ENCODE peak calls at places on chromosomes 7 and 10, in seven cellular contexts. One of them, this sample, is unnamed.

GRCh38 chr7:158394936-158395335 is 192.7 kb downstream of the PTPRN2 start:
- DNase-seq in uterus: no peak
- DNase-seq in GM12878: no peak
- DNase-seq in body of pancreas: peak; percentile 50
- DNase-seq in stomach: peak; percentile 58
- DNase-seq in ovary: no peak
- DNase-seq in suprapubic skin: no peak
- DNase-seq in this sample: peak; percentile 34

GRCh38 chr10:62632071-62632809 is 172.3 kb upstream of the ADO start:
- DNase-seq in uterus: no peak
- DNase-seq in GM12878: peak; percentile 80
- DNase-seq in body of pancreas: no peak
- DNase-seq in stomach: no peak
- DNase-seq in ovary: no peak
- DNase-seq in suprapubic skin: no peak
- DNase-seq in this sample: peak; percentile 45

GRCh38 chr7:127586346-127586745 is 950 bp upstream of the GCC1 start:
- DNase-seq in uterus: no peak
- DNase-seq in GM12878: no peak
- DNase-seq in body of pancreas: no peak
- DNase-seq in stomach: no peak
- DNase-seq in ovary: no peak
- DNase-seq in suprapubic skin: no peak
- DNase-seq in this sample: no peak

GRCh38 chr10:122466866-122467470 is 5.6 kb downstream of the HTRA1 start:
- DNase-seq in uterus: no peak
- DNase-seq in GM12878: no peak
- DNase-seq in body of pancreas: no peak
- DNase-seq in stomach: no peak
- DNase-seq in ovary: no peak
- DNase-seq in suprapubic skin: no peak
- DNase-seq in this sample: no peak

GRCh38 chr10:107616031-107616430 is 451.5 kb upstream of the SORCS1 start:
- DNase-seq in uterus: no peak
- DNase-seq in GM12878: no peak
- DNase-seq in body of pancreas: no peak
- DNase-seq in stomach: no peak
- DNase-seq in ovary: no peak
- DNase-seq in suprapubic skin: no peak
- DNase-seq in this sample: no peak

GRCh38 chr7:53087274-53087673 is 51.8 kb downstream of the POM121L12 start:
- DNase-seq in uterus: no peak
- DNase-seq in GM12878: no peak
- DNase-seq in body of pancreas: no peak
- DNase-seq in stomach: no peak
- DNase-seq in ovary: no peak
- DNase-seq in suprapubic skin: no peak
- DNase-seq in this sample: no peak

GRCh38 chr10:91434041-91434440 is 23.9 kb downstream of the HECTD2 start:
- DNase-seq in uterus: no peak
- DNase-seq in GM12878: no peak
- DNase-seq in body of pancreas: no peak
- DNase-seq in stomach: no peak
- DNase-seq in ovary: no peak
- DNase-seq in suprapubic skin: no peak
- DNase-seq in this sample: no peak

GRCh38 chr7:1101580-1102431 is 13.9 kb downstream of the GPER1 start:
- DNase-seq in uterus: no peak
- DNase-seq in GM12878: no peak
- DNase-seq in body of pancreas: peak; percentile 43
- DNase-seq in stomach: peak; percentile 75
- DNase-seq in ovary: no peak
- DNase-seq in suprapubic skin: no peak
- DNase-seq in this sample: no peak

GRCh38 chr7:145978769-145979168 is 137.8 kb upstream of the CNTNAP2 start:
- DNase-seq in uterus: no peak
- DNase-seq in GM12878: no peak
- DNase-seq in body of pancreas: peak; percentile 15
- DNase-seq in stomach: no peak
- DNase-seq in ovary: no peak
- DNase-seq in suprapubic skin: no peak
- DNase-seq in this sample: no peak

GRCh38 chr7:91543646-91544045 is 279.4 kb downstream of the FZD1 start:
- DNase-seq in uterus: no peak
- DNase-seq in GM12878: no peak
- DNase-seq in body of pancreas: no peak
- DNase-seq in stomach: no peak
- DNase-seq in ovary: no peak
- DNase-seq in suprapubic skin: no peak
- DNase-seq in this sample: no peak

GRCh38 chr7:138407792-138408191 is 52.3 kb upstream of the TRIM24 start:
- DNase-seq in uterus: no peak
- DNase-seq in GM12878: no peak
- DNase-seq in body of pancreas: no peak
- DNase-seq in stomach: no peak
- DNase-seq in ovary: no peak
- DNase-seq in suprapubic skin: no peak
- DNase-seq in this sample: no peak

GRCh38 chr10:103510791-103511757 is 17.6 kb downstream of the NEURL1 start:
- DNase-seq in uterus: no peak
- DNase-seq in GM12878: no peak
- DNase-seq in body of pancreas: no peak
- DNase-seq in stomach: no peak
- DNase-seq in ovary: no peak
- DNase-seq in suprapubic skin: peak; percentile 72
- DNase-seq in this sample: no peak

GRCh38 chr10:103513383-103514060 is 20.0 kb downstream of the NEURL1 start:
- DNase-seq in uterus: no peak
- DNase-seq in GM12878: no peak
- DNase-seq in body of pancreas: no peak
- DNase-seq in stomach: no peak
- DNase-seq in ovary: no peak
- DNase-seq in suprapubic skin: peak; percentile 58
- DNase-seq in this sample: peak; percentile 36

GRCh38 chr10:103512591-103513382 is 19.3 kb downstream of the NEURL1 start:
- DNase-seq in uterus: no peak
- DNase-seq in GM12878: no peak
- DNase-seq in body of pancreas: peak; percentile 82
- DNase-seq in stomach: peak; percentile 34
- DNase-seq in ovary: no peak
- DNase-seq in suprapubic skin: peak; percentile 59
- DNase-seq in this sample: peak; percentile 39

GRCh38 chr10:103510046-103510685 is 16.7 kb downstream of the NEURL1 start:
- DNase-seq in uterus: no peak
- DNase-seq in GM12878: no peak
- DNase-seq in body of pancreas: no peak
- DNase-seq in stomach: no peak
- DNase-seq in ovary: no peak
- DNase-seq in suprapubic skin: peak; percentile 62
- DNase-seq in this sample: no peak

DNA sequence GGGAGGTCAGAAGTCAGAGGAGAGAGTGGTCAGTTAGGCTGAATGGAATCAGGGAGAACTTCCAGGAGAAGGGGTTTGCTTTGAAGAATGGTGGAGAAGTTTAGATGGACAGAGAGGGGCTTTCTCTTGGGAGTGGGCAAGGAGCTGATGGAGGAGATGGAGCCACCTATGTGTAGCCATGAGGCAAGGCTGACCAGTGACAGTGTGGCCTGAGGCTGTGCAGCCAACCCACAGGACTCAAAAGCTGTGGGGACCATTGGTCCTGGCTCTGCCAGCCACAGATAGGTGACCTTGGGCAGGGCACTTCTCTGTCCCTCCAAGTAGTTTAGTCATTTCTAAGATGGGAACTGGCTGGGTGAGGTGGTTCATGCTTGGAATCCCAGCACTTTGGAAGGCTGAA is 18.7 kb downstream of the NEURL1 start:
- DNase-seq in uterus: no peak
- DNase-seq in GM12878: no peak
- DNase-seq in body of pancreas: no peak
- DNase-seq in stomach: no peak
- DNase-seq in ovary: no peak
- DNase-seq in suprapubic skin: peak; percentile 9
- DNase-seq in this sample: no peak
- H3K4me1 ChIP-seq in uterus: no peaks in the 10 kb centered on the region
- H3K4me1 ChIP-seq in GM12878: peaks cover 10% of the 10 kb centered on the region
- H3K4me1 ChIP-seq in body of pancreas: peaks cover 78% of the 10 kb centered on the region
- H3K4me1 ChIP-seq in stomach: peaks cover 7% of the 10 kb centered on the region
- H3K4me1 ChIP-seq in ovary: peaks cover 10% of the 10 kb centered on the region
- H3K4me1 ChIP-seq in suprapubic skin: no peaks in the 10 kb centered on the region
- H3K4me1 ChIP-seq in this sample: no peaks in the 10 kb centered on the region

DNA sequence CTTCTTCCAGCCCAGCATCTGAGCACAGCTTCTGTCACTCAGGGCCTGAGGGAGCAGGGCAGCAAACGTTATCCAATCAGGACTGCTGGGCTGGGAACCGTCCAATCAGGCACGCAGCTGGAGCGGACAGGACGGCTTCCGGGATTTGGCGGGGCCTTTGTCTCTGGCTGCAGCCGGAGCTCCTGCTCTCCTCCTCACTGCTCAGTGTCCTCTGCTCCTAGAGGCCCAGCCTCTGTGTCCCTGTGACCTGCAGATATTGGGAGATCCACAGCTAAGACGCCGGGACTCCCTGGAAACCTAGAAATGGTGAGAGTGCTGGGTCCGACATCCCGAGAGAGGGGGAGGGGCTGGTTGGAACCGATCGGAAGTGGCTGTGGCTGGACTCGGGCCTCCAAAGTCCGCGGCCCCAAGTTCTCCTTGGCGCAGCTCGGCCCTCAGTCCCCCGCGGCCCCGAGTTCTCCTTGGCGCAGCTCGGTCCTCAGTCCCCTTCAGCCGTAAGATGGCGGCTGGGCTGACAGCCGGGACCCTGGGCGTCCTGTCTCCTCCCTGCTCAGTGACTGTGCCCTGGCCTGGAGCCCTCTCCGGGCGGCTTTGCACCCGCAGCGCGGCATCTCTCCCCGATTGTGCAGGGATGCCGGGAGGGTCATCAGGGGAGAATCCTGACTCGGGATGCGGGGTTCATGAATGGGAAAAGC is at the start of gene ZNF107:
- DNase-seq in uterus: peak; percentile 94
- DNase-seq in GM12878: peak; percentile 89
- DNase-seq in body of pancreas: peak; percentile 86
- DNase-seq in stomach: peak; percentile 88
- DNase-seq in ovary: peak; percentile 90
- DNase-seq in suprapubic skin: peak; percentile 96
- DNase-seq in this sample: peak; percentile 97
- TF ChIP-seq POLR2A in uterus: peak; percentile 37
- TF ChIP-seq POLR2A in GM12878: peak; percentile 90
- TF ChIP-seq POLR2A in body of pancreas: peak; percentile 11
- TF ChIP-seq POLR2A in stomach: no peak
- TF ChIP-seq POLR2A in ovary: no peak
- TF ChIP-seq POLR2A in suprapubic skin: no peak
- TF ChIP-seq POLR2A in this sample: peak; percentile 80

DNA sequence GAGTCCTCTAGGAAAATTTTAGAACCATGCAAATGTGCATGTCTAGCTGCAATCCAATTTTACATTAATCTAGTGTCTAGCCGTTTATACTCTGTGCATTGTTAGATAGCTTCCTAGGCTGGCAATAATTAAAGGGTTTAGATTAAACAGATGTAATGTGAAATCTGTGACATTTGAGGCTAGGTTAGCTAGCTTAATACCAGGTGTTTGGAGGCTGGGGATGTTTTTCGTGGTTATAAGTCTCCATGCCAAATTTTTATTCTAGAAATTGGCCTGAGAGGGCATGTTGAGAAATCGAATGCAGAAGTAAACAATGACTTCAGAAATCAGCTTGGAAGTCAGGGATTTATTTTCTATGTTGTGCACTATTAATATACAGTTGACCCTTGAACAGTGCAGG is 94.2 kb downstream of the ST7 start:
- DNase-seq in uterus: no peak
- DNase-seq in GM12878: no peak
- DNase-seq in body of pancreas: no peak
- DNase-seq in stomach: no peak
- DNase-seq in ovary: no peak
- DNase-seq in suprapubic skin: no peak
- DNase-seq in this sample: no peak
- H3K4me1 ChIP-seq in uterus: peaks cover 19% of the 10 kb centered on the region
- H3K4me1 ChIP-seq in GM12878: peaks cover 6% of the 10 kb centered on the region
- H3K4me1 ChIP-seq in body of pancreas: peaks cover 30% of the 10 kb centered on the region
- H3K4me1 ChIP-seq in stomach: peaks cover 11% of the 10 kb centered on the region
- H3K4me1 ChIP-seq in ovary: peaks cover 5% of the 10 kb centered on the region
- H3K4me1 ChIP-seq in suprapubic skin: peaks cover 18% of the 10 kb centered on the region
- H3K4me1 ChIP-seq in this sample: peaks cover 23% of the 10 kb centered on the region

DNA sequence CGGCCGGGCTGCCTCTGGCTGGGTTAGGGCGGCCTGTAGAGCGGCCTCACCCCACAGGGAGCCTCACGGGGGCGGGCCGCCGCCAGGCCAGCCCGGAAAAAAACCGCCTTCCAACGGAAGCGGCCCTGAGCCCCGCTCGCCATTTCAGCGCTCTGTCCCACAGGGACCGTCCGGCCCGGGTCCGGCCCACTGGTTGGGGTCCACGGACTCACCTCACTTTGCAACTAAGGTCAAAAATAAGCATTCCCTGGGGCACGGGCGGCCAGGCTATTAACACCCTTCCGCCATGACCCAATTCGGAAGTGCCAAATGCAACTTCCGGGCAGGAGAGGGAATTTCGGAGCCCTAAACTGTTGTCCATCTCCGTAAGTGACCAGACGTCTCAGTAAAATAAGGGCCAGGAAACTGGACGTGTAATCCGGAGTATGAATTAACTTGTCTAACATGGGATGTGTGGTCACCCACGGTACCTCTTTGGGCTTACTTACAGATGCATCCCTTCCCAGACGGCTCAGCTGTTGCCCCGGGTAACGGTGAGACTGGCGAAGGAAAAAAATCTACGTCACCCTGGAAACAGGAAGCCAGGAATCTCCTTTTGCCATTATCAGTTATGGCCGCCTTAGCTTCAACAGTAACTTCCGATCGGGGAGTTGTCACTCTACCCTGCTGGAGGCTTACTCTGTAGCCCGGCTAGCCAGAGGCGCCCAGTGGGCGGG is at the start of gene BBIP1:
- DNase-seq in uterus: no peak
- DNase-seq in GM12878: peak; percentile 99
- DNase-seq in body of pancreas: no peak
- DNase-seq in stomach: no peak
- DNase-seq in ovary: peak; percentile 95
- DNase-seq in suprapubic skin: no peak
- DNase-seq in this sample: no peak
- TF ChIP-seq POLR2A in uterus: peak; percentile 12
- TF ChIP-seq POLR2A in GM12878: peak; percentile 92
- TF ChIP-seq POLR2A in body of pancreas: peak; percentile 88
- TF ChIP-seq POLR2A in stomach: peak; percentile 46
- TF ChIP-seq POLR2A in ovary: peak; percentile 84
- TF ChIP-seq POLR2A in suprapubic skin: no peak
- TF ChIP-seq POLR2A in this sample: peak; percentile 75

GRCh38 chr7:105305633-105306032 is 83.1 kb downstream of the SRPK2 start:
- DNase-seq in uterus: no peak
- DNase-seq in GM12878: no peak
- DNase-seq in body of pancreas: no peak
- DNase-seq in stomach: no peak
- DNase-seq in ovary: no peak
- DNase-seq in suprapubic skin: no peak
- DNase-seq in this sample: no peak
- H3K4me1 ChIP-seq in uterus: peaks cover 7% of the 10 kb centered on the region
- H3K4me1 ChIP-seq in GM12878: peaks cover 37% of the 10 kb centered on the region
- H3K4me1 ChIP-seq in body of pancreas: peaks cover 38% of the 10 kb centered on the region
- H3K4me1 ChIP-seq in stomach: peaks cover 19% of the 10 kb centered on the region
- H3K4me1 ChIP-seq in ovary: peaks cover 2% of the 10 kb centered on the region
- H3K4me1 ChIP-seq in suprapubic skin: peaks cover 21% of the 10 kb centered on the region
- H3K4me1 ChIP-seq in this sample: peaks cover 6% of the 10 kb centered on the region